ENCODE peak calls at places on chromosomes 1 and 21, in nine cellular contexts. Z, C, I, T, B, H, P, A and K are unnamed samples.

GRCh38 chr1:226128487-226129075 is 58.0 kb downstream of the ACBD3 start:
- DNase-seq in B (no peak), A (peak; percentile 25), P (peak; percentile 64), T (no peak), I (no peak), H (no peak), Z (no peak), C (peak; percentile 36), K (peak; percentile 57)

GRCh38 chr1:45037456-45037855 is 25.4 kb downstream of the UROD start:
- DNase-seq in A (no peak), H (no peak), B (no peak), T (no peak), I (no peak), P (peak; percentile 28), Z (no peak), C (peak; percentile 9), K (no peak)

GRCh38 chr1:96259399-96259798 is 462.2 kb upstream of the PTBP2 start:
- DNase-seq in P (no peak), H (no peak), A (no peak), T (no peak), B (no peak), I (no peak), C (no peak), Z (no peak), K (no peak)

GRCh38 chr1:241896670-241896962 is 48.6 kb downstream of the EXO1 start:
- DNase-seq in Z (no peak), P (no peak), T (no peak), I (no peak), A (no peak), C (no peak), B (no peak), H (no peak), K (no peak)

GRCh38 chr1:56509713-56510641 is 69.4 kb downstream of the PLPP3 start:
- DNase-seq in I (no peak), H (no peak), T (no peak), A (no peak), P (no peak), C (no peak), B (no peak), Z (no peak), K (no peak)

GRCh38 chr1:110548381-110548780 is 29.4 kb upstream of the KCNA10 start:
- DNase-seq in I (peak; percentile 46), T (no peak), H (no peak), Z (no peak), B (peak; percentile 26), A (peak; percentile 38), P (peak; percentile 62), C (peak; percentile 37), K (peak; percentile 16)

GRCh38 chr1:46285730-46286477 is 17.5 kb downstream of the LRRC41 start:
- DNase-seq in C (no peak), H (peak; percentile 76), Z (no peak), P (no peak), B (peak; percentile 43), I (no peak), A (no peak), T (no peak), K (no peak)

GRCh38 chr1:221487781-221488520 is 253.9 kb downstream of the DUSP10 start:
- DNase-seq in C (peak; percentile 74), I (no peak), H (no peak), B (no peak), A (no peak), T (no peak), Z (no peak), P (peak; percentile 96), K (peak; percentile 94)

GRCh38 chr1:172269084-172269483 is 151.4 kb upstream of the C1orf105 start:
- DNase-seq in A (no peak), I (no peak), H (no peak), B (no peak), P (no peak), C (peak; percentile 32), T (no peak), Z (no peak), K (no peak)

GRCh38 chr1:170881268-170882265 is 53.8 kb upstream of the MROH9 start:
- DNase-seq in H (no peak), T (no peak), Z (no peak), I (no peak), A (no peak), C (peak; percentile 4), B (no peak), P (peak; percentile 70), K (peak; percentile 69)

GRCh38 chr1:115929846-115930245 is 46.5 kb upstream of the SLC22A15 start:
- DNase-seq in C (no peak), I (no peak), B (no peak), H (no peak), A (no peak), P (peak; percentile 58), Z (no peak), T (no peak), K (peak; percentile 70)

GRCh38 chr1:24849653-24850295 is 80.3 kb downstream of the RUNX3 start:
- DNase-seq in Z (no peak), A (peak; percentile 25), T (no peak), I (no peak), P (peak; percentile 37), C (peak; percentile 40), B (peak; percentile 40), H (no peak), K (no peak)

GRCh38 chr1:175665628-175666027 is 77.8 kb downstream of the TNR start:
- DNase-seq in Z (no peak), H (no peak), B (no peak), P (no peak), A (no peak), I (no peak), T (no peak), C (no peak), K (no peak)

GRCh38 chr1:175663991-175664390 is 79.4 kb downstream of the TNR start:
- DNase-seq in B (no peak), P (no peak), T (no peak), Z (no peak), A (no peak), C (no peak), H (no peak), I (no peak), K (no peak)
- TF ChIP-seq CTCF in B (no peak), P (no peak), T (no peak), Z (no peak), A (no peak), C (no peak), H (no peak), I (no peak), K (no peak)

DNA sequence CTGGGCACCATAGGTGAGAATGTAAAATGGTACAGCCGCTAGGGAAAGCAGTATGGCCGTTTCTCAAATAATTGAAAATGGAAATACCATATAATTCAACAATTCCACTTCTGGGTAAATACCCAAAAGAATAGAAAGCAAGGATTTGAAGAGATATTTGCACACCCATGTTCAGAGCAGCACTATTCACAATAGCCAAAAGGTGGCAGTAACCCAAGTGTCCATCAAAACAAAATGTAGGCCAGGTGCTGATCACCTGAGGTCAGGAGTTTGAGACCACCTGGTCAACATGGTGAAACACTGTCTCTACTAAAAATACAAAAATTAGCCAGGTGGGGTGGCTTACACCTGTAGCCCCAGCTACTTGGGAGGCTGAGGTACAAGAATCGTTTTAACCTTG is 62.1 kb downstream of the OLIG1 start:
- DNase-seq in C (no peak), B (peak; percentile 16), H (no peak), A (no peak), T (no peak), I (no peak), Z (no peak), P (peak; percentile 19), K (peak; percentile 14)
- TF ChIP-seq CTCF in C (peak; percentile 6), B (peak; percentile 71), H (no peak), A (no peak), T (no peak), I (no peak), Z (peak; percentile 45), P (peak; percentile 60), K (peak; percentile 35)

GRCh38 chr1:247444571-247444970 is 13.3 kb downstream of the OR2B11 start:
- DNase-seq in C (no peak), I (no peak), A (no peak), P (no peak), B (no peak), H (no peak), T (no peak), Z (no peak), K (no peak)

GRCh38 chr1:247447162-247447909 is 10.6 kb downstream of the OR2B11 start:
- DNase-seq in C (no peak), Z (no peak), T (no peak), A (no peak), P (no peak), H (no peak), I (no peak), B (no peak), K (no peak)

GRCh38 chr1:247445775-247446364 is 12.0 kb downstream of the OR2B11 start:
- DNase-seq in I (no peak), P (no peak), T (no peak), C (no peak), A (no peak), B (no peak), H (no peak), Z (no peak), K (no peak)

GRCh38 chr1:247451388-247452010 is 6.4 kb downstream of the OR2B11 start:
- DNase-seq in A (no peak), T (no peak), H (no peak), Z (no peak), B (no peak), I (no peak), P (no peak), C (no peak), K (no peak)

GRCh38 chr1:247448107-247448778 is 9.7 kb downstream of the OR2B11 start:
- DNase-seq in A (peak; percentile 63), T (peak; percentile 53), P (peak; percentile 71), I (peak; percentile 67), B (no peak), C (peak; percentile 72), H (peak; percentile 66), Z (no peak), K (no peak)
- TF ChIP-seq CTCF in A (no peak), T (no peak), P (peak; percentile 39), I (no peak), B (no peak), C (no peak), H (no peak), Z (no peak), K (no peak)

DNA sequence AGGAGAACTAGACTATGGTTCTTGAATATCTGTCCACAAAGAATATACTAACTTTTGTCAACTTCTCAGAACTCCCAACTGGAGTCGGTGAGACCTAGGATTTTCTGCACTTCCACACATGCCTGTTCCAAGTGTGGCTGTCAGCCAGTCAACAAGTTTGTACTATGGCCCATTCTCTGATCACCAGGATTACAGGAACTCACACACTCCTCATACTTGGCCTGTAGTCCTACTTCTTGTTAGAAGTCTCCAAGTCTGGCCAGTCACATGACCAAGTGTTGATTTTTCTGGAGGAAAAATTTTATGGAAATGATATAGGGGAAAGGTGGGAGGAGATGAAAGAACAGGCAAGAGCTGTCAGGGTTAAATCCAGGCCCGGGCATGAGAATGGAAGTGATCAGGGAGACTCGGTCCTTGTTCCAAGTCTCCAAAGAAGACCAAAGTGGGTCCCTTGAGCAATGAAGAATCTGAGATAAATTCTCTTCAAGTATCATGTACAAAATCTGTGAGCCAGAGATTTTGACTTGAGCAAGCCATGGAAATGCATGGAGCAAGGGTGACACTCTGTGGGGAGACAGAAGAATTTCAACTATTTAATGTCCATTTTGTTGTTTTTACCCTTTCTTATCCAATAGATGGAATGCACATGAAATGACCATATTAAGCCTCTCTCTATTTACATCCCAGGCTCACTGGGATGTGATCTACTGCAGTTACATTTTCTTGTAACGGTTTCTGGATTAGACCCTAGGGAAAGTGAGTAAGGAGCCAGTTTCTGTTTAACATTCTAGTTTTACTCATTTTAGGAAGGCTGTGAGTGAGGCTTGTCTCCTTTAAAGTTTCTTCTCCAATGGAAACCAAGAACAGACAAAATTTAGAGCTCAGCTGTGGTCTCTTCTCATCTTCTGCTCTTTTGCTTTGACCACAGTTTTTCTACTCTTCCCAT is 320.9 kb downstream of the ASTN1 start:
- DNase-seq in T (peak; percentile 52), C (peak; percentile 43), P (peak; percentile 29), Z (no peak), H (peak; percentile 13), I (no peak), B (peak; percentile 7), A (no peak), K (peak; percentile 53)
- TF ChIP-seq CTCF in T (peak; percentile 46), C (peak; percentile 41), P (peak; percentile 53), Z (no peak), H (peak; percentile 72), I (peak; percentile 54), B (peak; percentile 64), A (no peak), K (peak; percentile 84)